ENCODE peak calls at places on chromosomes 16 and 17, in five cellular contexts. One of them, this sample, is unnamed.
A peak's percentile ranks its signal among the peaks of the same experiment; 100 is the strongest.

GRCh38 chr16:75559002-75559401 is 3.0 kb upstream of the TMEM231 start:
- DNase-seq in BE2C: no peak
- DNase-seq in C1 segment of cervical spinal cord: no peak
- DNase-seq in LoVo: no peak
- DNase-seq in central memory CD8-positive, alpha-beta T cell: no peak
- DNase-seq in this sample: no peak

GRCh38 chr16:30659507-30660423 is 1.5 kb downstream of the FBRS start:
- DNase-seq in C1 segment of cervical spinal cord: no peak
- DNase-seq in central memory CD8-positive, alpha-beta T cell: peak; percentile 33
- DNase-seq in BE2C: peak; percentile 73
- DNase-seq in LoVo: no peak
- DNase-seq in this sample: peak; percentile 60

GRCh38 chr17:59028328-59028727 is 78.4 kb downstream of the TRIM37 start:
- DNase-seq in central memory CD8-positive, alpha-beta T cell: no peak
- DNase-seq in BE2C: no peak
- DNase-seq in LoVo: no peak
- DNase-seq in C1 segment of cervical spinal cord: no peak
- DNase-seq in this sample: no peak

GRCh38 chr16:31129568-31130335 is 5.8 kb downstream of the PRSS8 start:
- DNase-seq in BE2C: no peak
- DNase-seq in central memory CD8-positive, alpha-beta T cell: no peak
- DNase-seq in C1 segment of cervical spinal cord: no peak
- DNase-seq in LoVo: no peak
- DNase-seq in this sample: peak; percentile 63

GRCh38 chr17:75691371-75692290 is 24.5 kb downstream of the SAP30BP start:
- DNase-seq in BE2C: no peak
- DNase-seq in LoVo: no peak
- DNase-seq in C1 segment of cervical spinal cord: no peak
- DNase-seq in central memory CD8-positive, alpha-beta T cell: no peak
- DNase-seq in this sample: no peak

GRCh38 chr17:47076171-47076570 is 97.1 kb upstream of the RPRML start:
- DNase-seq in central memory CD8-positive, alpha-beta T cell: no peak
- DNase-seq in C1 segment of cervical spinal cord: no peak
- DNase-seq in LoVo: no peak
- DNase-seq in BE2C: no peak
- DNase-seq in this sample: no peak

GRCh38 chr17:77882481-77883212 is 75.9 kb upstream of the TNRC6C start:
- DNase-seq in central memory CD8-positive, alpha-beta T cell: peak; percentile 95
- DNase-seq in BE2C: peak; percentile 85
- DNase-seq in LoVo: no peak
- DNase-seq in C1 segment of cervical spinal cord: no peak
- DNase-seq in this sample: peak; percentile 61

GRCh38 chr17:58083491-58084316 is 485 bp downstream of the DYNLL2 start:
- DNase-seq in C1 segment of cervical spinal cord: no peak
- DNase-seq in LoVo: peak; percentile 45
- DNase-seq in BE2C: peak; percentile 74
- DNase-seq in central memory CD8-positive, alpha-beta T cell: peak; percentile 58
- DNase-seq in this sample: peak; percentile 72

GRCh38 chr17:4580291-4580690 is 4.0 kb upstream of the SMTNL2 start:
- DNase-seq in C1 segment of cervical spinal cord: no peak
- DNase-seq in LoVo: no peak
- DNase-seq in central memory CD8-positive, alpha-beta T cell: no peak
- DNase-seq in BE2C: no peak
- DNase-seq in this sample: no peak

GRCh38 chr16:13104772-13105171 is 203.4 kb downstream of the SHISA9 start:
- DNase-seq in BE2C: no peak
- DNase-seq in central memory CD8-positive, alpha-beta T cell: no peak
- DNase-seq in C1 segment of cervical spinal cord: no peak
- DNase-seq in LoVo: no peak
- DNase-seq in this sample: no peak

GRCh38 chr17:79392598-79392997 is 218.3 kb downstream of the RBFOX3 start:
- DNase-seq in BE2C: no peak
- DNase-seq in C1 segment of cervical spinal cord: no peak
- DNase-seq in LoVo: no peak
- DNase-seq in central memory CD8-positive, alpha-beta T cell: no peak
- DNase-seq in this sample: no peak

GRCh38 chr16:27644165-27644564 is 94.2 kb downstream of the KATNIP start:
- DNase-seq in LoVo: no peak
- DNase-seq in BE2C: peak; percentile 75
- DNase-seq in C1 segment of cervical spinal cord: no peak
- DNase-seq in central memory CD8-positive, alpha-beta T cell: no peak
- DNase-seq in this sample: no peak

GRCh38 chr16:74717367-74717766 is 16.7 kb upstream of the MLKL start:
- DNase-seq in C1 segment of cervical spinal cord: no peak
- DNase-seq in BE2C: no peak
- DNase-seq in central memory CD8-positive, alpha-beta T cell: no peak
- DNase-seq in LoVo: no peak
- DNase-seq in this sample: no peak

GRCh38 chr16:48284772-48285409 is 37.6 kb upstream of the ABCC11 start:
- DNase-seq in BE2C: no peak
- DNase-seq in LoVo: no peak
- DNase-seq in C1 segment of cervical spinal cord: no peak
- DNase-seq in central memory CD8-positive, alpha-beta T cell: no peak
- DNase-seq in this sample: no peak

GRCh38 chr17:30555942-30556341 is 78.7 kb downstream of the GOSR1 start:
- DNase-seq in central memory CD8-positive, alpha-beta T cell: no peak
- DNase-seq in BE2C: no peak
- DNase-seq in LoVo: no peak
- DNase-seq in C1 segment of cervical spinal cord: no peak
- DNase-seq in this sample: no peak

GRCh38 chr17:50564916-50565315 is 4.4 kb downstream of the CACNA1G start:
- DNase-seq in C1 segment of cervical spinal cord: no peak
- DNase-seq in BE2C: peak; percentile 51
- DNase-seq in LoVo: no peak
- DNase-seq in central memory CD8-positive, alpha-beta T cell: no peak
- DNase-seq in this sample: no peak

GRCh38 chr16:69463876-69464275 is 39.5 kb downstream of the CYB5B start:
- DNase-seq in BE2C: no peak
- DNase-seq in central memory CD8-positive, alpha-beta T cell: no peak
- DNase-seq in LoVo: no peak
- DNase-seq in C1 segment of cervical spinal cord: no peak
- DNase-seq in this sample: no peak

This sample was measured in H7.